ENCODE peak calls at places on chromosomes 13 and 19, in six cellular contexts. M is right lobe of liver; B is stimulated activated CD8-positive, alpha-beta memory T cell treated with anti-CD3 and anti-CD28 coated beads, Interleukin-2, amount 100 ng/mL, for 1 hour; Z is C1 segment of cervical spinal cord; L is activated CD8-positive, alpha-beta T cell treated with anti-CD3 and anti-CD28 coated beads for 36 hours; H is activated CD4-positive, CD25-positive, alpha-beta regulatory T cell. J is an unnamed sample.

GRCh38 chr19:778910-779653 is 18.2 kb upstream of the PTBP1 start:
- DNase-seq in H (no peak), L (no peak), B (no peak), M (no peak), Z (no peak), J (no peak)

GRCh38 chr13:39417643-39418042 is 185.3 kb downstream of the LHFPL6 start:
- DNase-seq in Z (no peak), B (no peak), H (no peak), M (no peak), L (no peak), J (no peak)

GRCh38 chr13:77981191-77981925 is 62.7 kb upstream of the EDNRB start:
- DNase-seq in L (no peak), Z (no peak), H (no peak), M (no peak), B (no peak), J (no peak)

GRCh38 chr19:5801796-5802616 is 2.9 kb upstream of the NRTN start:
- DNase-seq in H (no peak), M (no peak), L (peak; percentile 64), B (no peak), Z (no peak), J (no peak)

GRCh38 chr19:5563008-5563431 is 4.7 kb downstream of the TINCR start:
- DNase-seq in Z (no peak), L (no peak), H (no peak), B (no peak), M (no peak), J (no peak)

GRCh38 chr19:42816901-42817300 is 51.4 kb upstream of the PSG8 start:
- DNase-seq in B (no peak), H (no peak), M (no peak), L (no peak), Z (no peak), J (no peak)

GRCh38 chr13:104571161-104571889 is 1505.1 kb upstream of the SLC10A2 start:
- DNase-seq in Z (peak; percentile 28), H (no peak), L (peak; percentile 21), B (no peak), M (no peak), J (no peak)

GRCh38 chr13:42333613-42334328 is 61.8 kb downstream of the AKAP11 start:
- DNase-seq in H (no peak), B (no peak), Z (no peak), L (no peak), M (no peak), J (no peak)

GRCh38 chr13:111482126-111482525 is 161.7 kb downstream of the TEX29 start:
- DNase-seq in H (no peak), Z (no peak), L (no peak), B (no peak), M (no peak), J (no peak)

GRCh38 chr19:42553292-42554045 is 25.2 kb upstream of the CEACAM1 start:
- DNase-seq in L (no peak), M (no peak), B (no peak), H (no peak), Z (no peak), J (no peak)

GRCh38 chr19:17005000-17005399 is 21.6 kb downstream of the CPAMD8 start:
- DNase-seq in M (no peak), B (no peak), L (no peak), H (no peak), Z (no peak), J (no peak)

GRCh38 chr19:48635263-48635965 is 1.8 kb downstream of the DBP start:
- DNase-seq in M (peak; percentile 84), B (peak; percentile 68), L (peak; percentile 74), H (peak; percentile 72), Z (peak; percentile 70), J (peak; percentile 82)

GRCh38 chr13:85654227-85654626 is 145.0 kb downstream of the SLITRK6 start:
- DNase-seq in L (no peak), Z (no peak), M (no peak), H (no peak), B (no peak), J (no peak)